ENCODE peak calls at places on chromosomes 6 and 20, in eight cellular contexts. B is GM12878, D is K562, R is breast epithelium, Z is PC-3, O is lung, K is right lobe of liver, E is right cardiac atrium. X is an unnamed sample.

GRCh38 chr6:129893513-129894098 is 32.5 kb upstream of the TMEM244 start:
- DNase-seq in O (no peak), Z (peak; percentile 14), D (peak; percentile 13), B (no peak), K (no peak), E (no peak), R (no peak), X (no peak)

GRCh38 chr6:121614115-121614514 is 178.7 kb downstream of the GJA1 start:
- DNase-seq in Z (no peak), O (no peak), D (no peak), E (no peak), B (no peak), K (no peak), R (no peak), X (no peak)

GRCh38 chr20:24998631-24999445 is 6.3 kb upstream of the APMAP start:
- DNase-seq in R (no peak), O (no peak), K (no peak), E (no peak), D (no peak), B (no peak), Z (no peak), X (no peak)

GRCh38 chr6:1611322-1611571 is 1.5 kb downstream of the FOXC1 start:
- DNase-seq in K (no peak), B (no peak), O (no peak), E (no peak), R (no peak), D (no peak), Z (peak; percentile 48), X (no peak)

GRCh38 chr20:25199473-25200265 is 4.2 kb downstream of the ENTPD6 start:
- DNase-seq in E (no peak), R (no peak), Z (no peak), B (no peak), O (no peak), K (no peak), D (no peak), X (no peak)

GRCh38 chr6:170075659-170076223 is 215.1 kb downstream of the DLL1 start:
- DNase-seq in Z (no peak), B (no peak), E (no peak), O (no peak), D (no peak), R (no peak), K (no peak), X (no peak)

GRCh38 chr6:80725156-80725930 is 618.9 kb downstream of the BCKDHB start:
- DNase-seq in R (no peak), Z (peak; percentile 39), O (no peak), K (no peak), E (no peak), D (no peak), B (no peak), X (no peak)

GRCh38 chr6:44044154-44044539 is 83.1 kb downstream of the MRPL14 start:
- DNase-seq in R (no peak), Z (no peak), K (peak; percentile 13), B (no peak), E (peak; percentile 28), O (no peak), D (no peak), X (no peak)

GRCh38 chr6:43464337-43464736 is 9.0 kb upstream of the DLK2 start:
- DNase-seq in O (no peak), B (no peak), D (no peak), K (no peak), R (no peak), Z (no peak), E (no peak), X (no peak)

GRCh38 chr6:15521516-15521915 is 141.3 kb downstream of the DTNBP1 start:
- DNase-seq in B (no peak), R (no peak), D (no peak), O (no peak), K (no peak), Z (no peak), E (no peak), X (no peak)

GRCh38 chr6:30470968-30471367 is 18.3 kb upstream of the HLA-E start:
- DNase-seq in E (no peak), Z (no peak), B (no peak), K (no peak), D (no peak), O (no peak), R (no peak), X (no peak)

GRCh38 chr6:142225115-142225514 is 76.7 kb upstream of the ADGRG6 start:
- DNase-seq in E (no peak), O (no peak), K (no peak), Z (no peak), B (no peak), R (no peak), D (no peak), X (no peak)

GRCh38 chr6:136607932-136608772 is 57.9 kb upstream of the MAP7 start:
- DNase-seq in O (peak; percentile 77), B (peak; percentile 17), R (peak; percentile 59), E (peak; percentile 34), K (peak; percentile 63), Z (peak; percentile 76), D (peak; percentile 57), X (peak; percentile 7)

GRCh38 chr6:42758756-42759430 is 13.0 kb upstream of the TBCC start:
- DNase-seq in O (no peak), R (no peak), B (no peak), K (no peak), Z (no peak), E (no peak), D (no peak), X (no peak)

GRCh38 chr6:31579546-31580445 is 2.4 kb downstream of the LTB start:
- DNase-seq in B (no peak), D (no peak), O (no peak), E (no peak), Z (no peak), R (no peak), K (no peak), X (no peak)

GRCh38 chr6:135062735-135063134 is 8.1 kb upstream of the HBS1L start:
- DNase-seq in E (no peak), Z (peak; percentile 77), R (no peak), B (no peak), O (no peak), K (no peak), D (peak; percentile 30), X (no peak)

GRCh38 chr6:136550045-136550329 is 235 bp downstream of the MAP7 start:
- DNase-seq in R (no peak), O (no peak), D (peak; percentile 78), Z (no peak), B (no peak), E (peak; percentile 19), K (no peak), X (no peak)

GRCh38 chr6:106446287-106446885 is 85.9 kb downstream of the CRYBG1 start:
- DNase-seq in B (no peak), R (no peak), K (no peak), Z (peak; percentile 43), E (no peak), O (no peak), D (no peak), X (no peak)

GRCh38 chr20:10634683-10635411 is 39.0 kb downstream of the JAG1 start:
- DNase-seq in Z (peak; percentile 35), O (no peak), D (no peak), K (no peak), E (no peak), R (no peak), B (no peak), X (no peak)
- H3K4me1 ChIP-seq in Z (peaks cover 7% of the 10 kb centered on the region), O (peaks cover 8% of the 10 kb centered on the region), D (no peaks in the 10 kb centered on the region), K (no peaks in the 10 kb centered on the region), E (peaks cover 20% of the 10 kb centered on the region), R (no peaks in the 10 kb centered on the region), B (no peaks in the 10 kb centered on the region), X (peaks cover 100% of the 10 kb centered on the region)

GRCh38 chr6:22184371-22184770 is 112.5 kb downstream of the PRL start:
- DNase-seq in Z (no peak), O (no peak), B (no peak), D (no peak), K (no peak), E (no peak), R (no peak), X (no peak)
- H3K9me3 ChIP-seq in Z (peaks cover 6% of the 10 kb centered on the region), O (peaks cover 9% of the 10 kb centered on the region), B (no peaks in the 10 kb centered on the region), D (peaks cover 3% of the 10 kb centered on the region), K (no peaks in the 10 kb centered on the region), E (no peaks in the 10 kb centered on the region), R (peaks cover 15% of the 10 kb centered on the region), X (no peaks in the 10 kb centered on the region)

DNA sequence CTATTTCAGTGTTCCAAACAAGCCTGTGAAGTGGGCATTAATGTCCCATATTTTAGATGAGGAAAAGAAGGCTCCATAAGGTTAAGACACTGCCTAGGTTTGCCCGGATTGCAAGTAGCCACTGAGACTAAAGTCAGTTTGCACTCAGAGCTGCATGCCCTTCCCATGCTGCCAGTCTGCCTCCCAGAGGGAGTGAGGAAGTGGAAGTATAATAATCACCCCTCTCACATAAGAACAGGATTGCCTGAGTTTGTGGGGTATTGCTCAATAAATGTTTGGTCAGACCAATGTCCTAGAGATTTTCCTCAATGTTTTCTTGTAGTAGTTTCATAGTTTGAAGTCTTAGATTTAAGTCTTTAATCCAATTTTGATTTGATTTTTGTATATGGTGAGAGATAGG is 43.9 kb upstream of the CLIC5 start:
- DNase-seq in R (no peak), B (no peak), E (no peak), D (no peak), K (peak; percentile 17), O (no peak), Z (no peak), X (no peak)
- H3K4me1 ChIP-seq in R (no peaks in the 10 kb centered on the region), B (no peaks in the 10 kb centered on the region), E (peaks cover 3% of the 10 kb centered on the region), D (no peaks in the 10 kb centered on the region), K (no peaks in the 10 kb centered on the region), O (no peaks in the 10 kb centered on the region), Z (peaks cover 4% of the 10 kb centered on the region), X (no peaks in the 10 kb centered on the region)

GRCh38 chr6:4819706-4820283 is 43.6 kb downstream of the CDYL start:
- DNase-seq in Z (no peak), O (no peak), E (no peak), B (no peak), D (no peak), R (no peak), K (no peak), X (no peak)

GRCh38 chr6:4817551-4817950 is 41.3 kb downstream of the CDYL start:
- DNase-seq in O (no peak), Z (peak; percentile 27), B (no peak), R (no peak), K (no peak), E (no peak), D (no peak), X (no peak)

GRCh38 chr6:4820704-4821276 is 44.6 kb downstream of the CDYL start:
- DNase-seq in O (no peak), D (no peak), E (no peak), R (no peak), Z (no peak), K (no peak), B (no peak), X (no peak)

GRCh38 chr6:4816904-4817303 is 40.7 kb downstream of the CDYL start:
- DNase-seq in B (no peak), K (no peak), O (no peak), E (no peak), R (no peak), Z (no peak), D (no peak), X (no peak)

DNA sequence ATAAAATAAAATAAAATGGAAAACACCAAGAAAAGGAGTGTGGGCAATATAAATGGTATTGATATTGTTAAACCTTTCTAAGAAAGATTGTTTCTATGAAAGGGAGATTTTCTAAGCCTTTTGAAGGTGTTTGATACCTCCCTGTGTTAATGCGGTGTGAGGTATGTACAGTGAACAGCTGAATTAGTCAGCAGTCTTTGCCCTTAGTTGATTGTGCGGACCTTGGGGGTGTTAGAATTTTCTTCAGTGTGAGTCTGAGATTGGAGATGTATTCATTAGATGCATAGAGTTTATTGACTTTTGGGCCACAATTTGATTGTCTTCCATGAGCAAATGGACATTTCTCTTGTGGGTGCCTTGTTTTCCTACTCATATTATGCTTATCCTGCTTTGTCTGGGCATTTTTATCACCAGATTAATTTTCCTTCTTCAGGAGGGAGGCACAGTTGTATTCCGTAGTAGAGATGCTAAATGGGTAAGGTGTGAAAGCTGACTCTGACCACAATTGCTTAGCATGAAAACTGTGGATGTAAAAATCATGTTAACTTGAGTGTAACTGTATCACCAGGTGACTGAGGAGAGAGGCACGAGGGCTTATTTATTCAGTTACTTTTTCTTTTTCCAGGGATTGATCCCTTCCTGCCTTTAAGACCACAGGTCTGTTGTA is 42.2 kb downstream of the CDYL start:
- DNase-seq in B (no peak), R (no peak), K (no peak), E (no peak), D (no peak), O (no peak), Z (no peak), X (no peak)
- H3K9me3 ChIP-seq in B (no peaks in the 10 kb centered on the region), R (no peaks in the 10 kb centered on the region), K (no peaks in the 10 kb centered on the region), E (no peaks in the 10 kb centered on the region), D (no peaks in the 10 kb centered on the region), O (no peaks in the 10 kb centered on the region), Z (no peaks in the 10 kb centered on the region), X (no peaks in the 10 kb centered on the region)